ENCODE peak calls at places on chromosomes 4 and X, in five cellular contexts. T is neural crest cell, O is GM10248, U is Caco-2, D is BE2C. R is an unnamed sample.

GRCh38 chr4:2260336-2261109 is 1.4 kb downstream of the MXD4 start:
- DNase-seq in T (no peak), O (no peak), U (peak), D (peak), R (peak)

GRCh38 chr4:42309571-42310260 is 87.6 kb upstream of the SHISA3 start:
- DNase-seq in T (no peak), O (no peak), U (no peak), D (peak), R (no peak)

GRCh38 chr4:180527993-180528392 is 1715.2 kb upstream of the TENM3 start:
- DNase-seq in T (no peak), O (no peak), U (no peak), D (no peak), R (no peak)

GRCh38 chr4:139167774-139168444 is 9.1 kb downstream of the ELF2 start:
- DNase-seq in T (no peak), O (no peak), U (no peak), D (no peak), R (no peak)

GRCh38 chrX:72254835-72255234 is 16.0 kb upstream of the ERCC6L start:
- DNase-seq in T (no peak), O (no peak), U (no peak), D (no peak), R (no peak)

GRCh38 chr4:113435893-113436292 is 325.6 kb downstream of the CAMK2D start:
- DNase-seq in T (no peak), O (no peak), U (no peak), D (peak), R (no peak)

GRCh38 chrX:40449396-40449795 is 131.4 kb upstream of the ATP6AP2 start:
- DNase-seq in T (no peak), O (no peak), U (no peak), D (peak), R (no peak)

GRCh38 chr4:89447543-89447942 is 139.9 kb upstream of the GPRIN3 start:
- DNase-seq in T (no peak), O (no peak), U (no peak), D (no peak), R (no peak)

GRCh38 chrX:125203737-125204578 is 115.7 kb upstream of the TEX13C start:
- DNase-seq in T (peak), O (peak), U (no peak), D (no peak), R (no peak)

GRCh38 chrX:49263631-49264030 is 879 bp downstream of the FOXP3 start:
- DNase-seq in T (no peak), O (no peak), U (no peak), D (no peak), R (no peak)

GRCh38 chr4:156820931-156821330 is 150.7 kb downstream of the PDGFC start:
- DNase-seq in T (no peak), O (no peak), U (no peak), D (no peak), R (no peak)

GRCh38 chr4:150354214-150354796 is 227.6 kb upstream of the MAB21L2 start:
- DNase-seq in T (no peak), O (no peak), U (no peak), D (no peak), R (no peak)

GRCh38 chrX:13340182-13340791 is 20.4 kb upstream of the ATXN3L start:
- DNase-seq in T (no peak), O (no peak), U (no peak), D (no peak), R (no peak)

GRCh38 chr4:1152284-1152683 is 20.1 kb downstream of the SPON2 start:
- DNase-seq in T (no peak), O (no peak), U (no peak), D (no peak), R (no peak)

GRCh38 chr4:44927361-44928061 is 201.2 kb upstream of the GNPDA2 start:
- DNase-seq in T (no peak), O (peak), U (no peak), D (no peak), R (no peak)
- TF ChIP-seq CTCF in T (peak), O (peak), U (peak), D (peak), R (no peak)

GRCh38 chrX:10636337-10636736 is 16.0 kb upstream of the MID1 start:
- DNase-seq in T (no peak), O (no peak), U (no peak), D (peak), R (no peak)
- TF ChIP-seq CTCF in T (peak), O (peak), U (peak), D (peak), R (no peak)

DNA sequence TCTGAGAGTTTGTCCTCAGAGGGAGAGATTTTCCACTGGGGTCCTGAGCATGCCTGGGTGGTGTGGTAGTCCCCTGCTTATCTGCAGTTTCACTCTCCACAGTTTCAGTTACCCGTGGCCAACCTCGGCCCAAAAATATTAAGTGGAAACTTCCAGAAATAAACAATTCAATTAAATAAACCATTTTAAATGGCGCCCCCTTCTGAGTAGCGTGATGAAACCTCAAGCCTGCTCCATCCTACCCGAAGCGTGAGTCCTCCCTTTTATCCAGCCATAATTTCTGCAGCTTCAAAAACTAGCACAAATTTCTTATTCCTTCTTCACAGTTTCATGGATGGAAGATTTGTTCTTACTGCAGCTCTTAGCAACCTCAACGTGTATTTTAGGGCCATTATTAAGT is 26.7 kb downstream of the PNMA6E start:
- DNase-seq in T (no peak), O (no peak), U (no peak), D (no peak), R (no peak)
- TF ChIP-seq CTCF in T (no peak), O (no peak), U (no peak), D (no peak), R (no peak)

DNA sequence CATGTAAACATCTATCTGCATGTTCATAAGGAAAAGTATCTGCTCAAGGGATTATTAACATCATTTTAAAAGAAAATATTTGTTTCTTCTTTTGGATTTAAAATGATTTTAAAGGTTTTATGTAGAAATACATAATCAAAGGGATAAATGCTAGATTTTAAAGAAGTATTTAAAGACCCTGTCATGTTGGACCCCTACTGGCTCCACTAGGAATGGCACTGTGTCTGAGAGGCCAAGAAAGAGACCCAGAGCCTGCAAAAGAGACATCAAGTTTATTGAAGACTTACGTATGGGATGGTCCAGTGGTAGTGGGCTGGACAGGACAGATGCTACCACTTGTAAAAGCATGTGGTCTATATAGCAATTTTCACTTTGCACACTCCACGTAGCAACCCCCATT is 78.7 kb upstream of the PCDH18 start:
- DNase-seq in T (peak), O (no peak), U (no peak), D (peak), R (no peak)
- TF ChIP-seq CTCF in T (peak), O (no peak), U (peak), D (peak), R (no peak)

GRCh38 chrX:133246921-133247320 is 28.8 kb upstream of the TFDP3 start:
- DNase-seq in T (no peak), O (no peak), U (no peak), D (no peak), R (no peak)
- TF ChIP-seq CTCF in T (no peak), O (no peak), U (no peak), D (no peak), R (no peak)

DNA sequence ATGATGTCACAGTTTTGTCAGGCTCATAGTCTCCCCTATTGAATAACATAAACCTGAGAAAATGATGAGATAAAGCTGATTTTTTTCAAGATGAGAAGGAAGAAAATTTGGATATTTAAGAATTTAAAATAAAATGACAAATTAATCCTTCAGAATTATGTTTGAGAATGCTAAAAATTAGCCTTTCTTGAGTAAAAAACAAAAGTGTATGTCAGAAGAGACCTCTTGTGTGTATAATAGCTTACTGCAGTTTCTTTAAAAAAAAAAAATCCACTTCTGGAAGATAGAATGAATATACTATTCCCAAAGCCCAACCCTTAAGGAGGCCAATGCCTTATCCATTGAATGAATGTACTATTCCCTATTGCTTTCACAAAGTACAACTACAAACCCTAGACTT is 281.7 kb downstream of the RAPGEF2 start:
- DNase-seq in T (no peak), O (no peak), U (no peak), D (no peak), R (no peak)
- TF ChIP-seq CTCF in T (no peak), O (no peak), U (peak), D (no peak), R (no peak)

GRCh38 chr4:15504041-15504440 is 34.4 kb downstream of the CC2D2A start:
- DNase-seq in T (no peak), O (no peak), U (no peak), D (no peak), R (no peak)
- TF ChIP-seq CTCF in T (no peak), O (no peak), U (no peak), D (no peak), R (no peak)

GRCh38 chr4:165060938-165061337 is 7.3 kb downstream of the TRIM75 start:
- DNase-seq in T (no peak), O (no peak), U (no peak), D (no peak), R (no peak)
- TF ChIP-seq CTCF in T (peak), O (no peak), U (peak), D (peak), R (no peak)